ENCODE peak calls at places on chromosomes 13 and 19, in five cellular contexts. X is dorsolateral prefrontal cortex, C is GM04504, J is HS-5, W is HFF-Myc. D is an unnamed sample.

GRCh38 chr19:29529646-29530548 is 4.1 kb downstream of the VSTM2B start:
- DNase-seq in C (no peak), J (no peak), W (no peak), X (peak; percentile 25), D (no peak)

GRCh38 chr13:53460776-53461175 is 432.2 kb downstream of the OLFM4 start:
- DNase-seq in J (no peak), W (no peak), X (no peak), C (no peak), D (no peak)

GRCh38 chr19:9883231-9883758 is 48.2 kb downstream of the PIN1 start:
- DNase-seq in X (peak; percentile 36), C (no peak), W (no peak), J (no peak), D (no peak)

GRCh38 chr19:33171222-33171795 is 22.8 kb upstream of the LRP3 start:
- DNase-seq in W (no peak), C (no peak), X (no peak), J (no peak), D (no peak)

GRCh38 chr19:40592170-40592569 is 9.0 kb upstream of the LTBP4 start:
- DNase-seq in C (no peak), J (no peak), W (no peak), X (no peak), D (no peak)

GRCh38 chr19:16386619-16387240 is 62.1 kb downstream of the KLF2 start:
- DNase-seq in W (peak; percentile 25), X (peak; percentile 57), C (no peak), J (peak; percentile 10), D (peak; percentile 18)

GRCh38 chr19:17488593-17489391 is 18.5 kb downstream of the SLC27A1 start:
- DNase-seq in X (no peak), J (no peak), W (no peak), C (no peak), D (no peak)

GRCh38 chr13:80313668-80314278 is 27.2 kb downstream of the SPRY2 start:
- DNase-seq in J (no peak), X (no peak), W (no peak), C (no peak), D (no peak)

GRCh38 chr19:37874784-37875183 is 31.6 kb downstream of the WDR87 start:
- DNase-seq in J (no peak), W (peak; percentile 25), X (no peak), C (no peak), D (no peak)